ENCODE peak calls at places on chromosomes 13 and 19, in nine cellular contexts. B is H9, L is ovary, S is BJ, C is EL, T is heart right ventricle, Q is left ventricle myocardium inferior, A is NCI-H1105, P is omental fat pad. Y is an unnamed sample.

GRCh38 chr13:80547885-80548284 is 207.0 kb upstream of the SPRY2 start:
- DNase-seq in L (no peak), Q (no peak), P (no peak), S (no peak), A (no peak), T (peak), C (no peak), B (no peak), Y (no peak)

GRCh38 chr13:109273326-109273751 is 513.0 kb downstream of the IRS2 start:
- DNase-seq in A (no peak), Q (no peak), C (peak), P (no peak), L (no peak), S (no peak), T (no peak), B (no peak), Y (no peak)

GRCh38 chr19:1273263-1274041 is 1.9 kb upstream of the FAM174C start:
- DNase-seq in Q (no peak), B (no peak), T (no peak), S (no peak), L (no peak), A (no peak), C (no peak), P (no peak), Y (no peak)

GRCh38 chr19:48470856-48471255 is 1.7 kb downstream of the CYTH2 start:
- DNase-seq in Q (no peak), C (no peak), A (no peak), T (no peak), P (no peak), S (no peak), B (no peak), L (no peak), Y (no peak)

GRCh38 chr13:21825801-21826200 is 154.9 kb downstream of the FGF9 start:
- DNase-seq in A (no peak), L (no peak), B (no peak), P (no peak), C (no peak), S (peak), Q (no peak), T (no peak), Y (no peak)

GRCh38 chr19:51259348-51260245 is 8.7 kb downstream of the SIGLECL1 start:
- DNase-seq in L (no peak), B (peak), C (peak), P (no peak), A (peak), T (peak), S (no peak), Q (peak), Y (no peak)

GRCh38 chr13:63163903-63164302 is 1748.3 kb upstream of the PCDH20 start:
- DNase-seq in B (no peak), L (no peak), T (no peak), S (no peak), Q (no peak), A (no peak), P (no peak), C (no peak), Y (no peak)

GRCh38 chr19:10113964-10114650 is 2.6 kb downstream of the P2RY11 start:
- DNase-seq in S (no peak), Q (no peak), P (no peak), T (no peak), B (no peak), L (no peak), A (no peak), C (no peak), Y (no peak)

GRCh38 chr13:73481877-73482445 is 423.2 kb downstream of the KLF5 start:
- DNase-seq in Q (no peak), S (no peak), A (peak), P (no peak), L (no peak), C (no peak), T (no peak), B (no peak), Y (no peak)

GRCh38 chr13:81001828-81002385 is 661.0 kb upstream of the SPRY2 start:
- DNase-seq in Q (no peak), P (no peak), L (no peak), B (no peak), S (no peak), A (no peak), T (no peak), C (no peak), Y (no peak)

GRCh38 chr13:51048166-51048461 is 63.0 kb downstream of the C13orf42 start:
- DNase-seq in T (no peak), Q (no peak), P (no peak), C (no peak), A (no peak), L (no peak), S (no peak), B (no peak), Y (no peak)

GRCh38 chr19:19155495-19156219 is 14.4 kb downstream of the MEF2B start:
- DNase-seq in B (no peak), L (no peak), P (no peak), S (no peak), A (no peak), Q (no peak), T (no peak), C (no peak), Y (no peak)

GRCh38 chr19:8005534-8006256 is at the start of gene ELAVL1:
- DNase-seq in T (peak), Q (peak), P (peak), L (peak), S (no peak), B (peak), C (peak), A (peak), Y (peak)

GRCh38 chr13:93477238-93477637 is 250.6 kb downstream of the GPC6 start:
- DNase-seq in P (no peak), B (no peak), L (no peak), A (no peak), T (no peak), C (no peak), S (peak), Q (no peak), Y (no peak)

GRCh38 chr13:108558489-108558888 is 70.9 kb upstream of the MYO16 start:
- DNase-seq in B (no peak), T (no peak), P (no peak), L (no peak), C (no peak), Q (no peak), S (no peak), A (no peak), Y (no peak)

GRCh38 chr13:34044041-34044440 is 226.1 kb downstream of the RFC3 start:
- DNase-seq in C (peak), S (peak), A (no peak), B (no peak), L (no peak), P (no peak), T (no peak), Q (no peak), Y (no peak)

GRCh38 chr13:80363890-80364503 is 23.1 kb upstream of the SPRY2 start:
- DNase-seq in T (no peak), P (no peak), Q (no peak), S (no peak), L (no peak), C (peak), A (no peak), B (no peak), Y (no peak)

GRCh38 chr19:12052571-12053169 is at the start of gene ZNF878:
- DNase-seq in T (peak), L (peak), Q (peak), B (peak), C (peak), A (peak), P (peak), S (peak), Y (peak)

GRCh38 chr13:35565273-35565672 is 88.8 kb upstream of the MAB21L1 start:
- DNase-seq in P (no peak), S (no peak), A (no peak), C (no peak), T (no peak), B (no peak), Q (no peak), L (no peak), Y (no peak)

GRCh38 chr13:90420683-90421082 is 926.8 kb upstream of the MIR17HG start:
- DNase-seq in A (no peak), Q (no peak), C (no peak), S (no peak), L (no peak), T (no peak), P (no peak), B (no peak), Y (no peak)

GRCh38 chr13:109812375-109812774 is 26.0 kb upstream of the IRS2 start:
- DNase-seq in B (no peak), Q (no peak), P (no peak), L (no peak), A (no peak), C (no peak), S (no peak), T (no peak), Y (no peak)

GRCh38 chr13:48493076-48493765 is 39.7 kb downstream of the RCBTB2 start:
- DNase-seq in A (no peak), L (no peak), S (no peak), B (no peak), C (no peak), Q (no peak), T (no peak), P (no peak), Y (no peak)

GRCh38 chr13:49367640-49368431 is 76.0 kb downstream of the CAB39L start:
- DNase-seq in A (no peak), B (no peak), C (no peak), Q (no peak), S (no peak), T (no peak), P (no peak), L (no peak), Y (no peak)

GRCh38 chr13:47545630-47546029 is 455.4 kb downstream of the SUCLA2 start:
- DNase-seq in B (no peak), C (no peak), S (no peak), A (no peak), P (no peak), T (no peak), L (no peak), Q (no peak), Y (no peak)

GRCh38 chr19:55640577-55641375 is at the start of gene ZNF580:
- DNase-seq in B (peak), A (peak), Q (peak), L (peak), P (no peak), C (peak), T (peak), S (no peak), Y (no peak)

GRCh38 chr13:113613789-113614379 is 29.3 kb downstream of the TFDP1 start:
- DNase-seq in C (no peak), S (no peak), L (no peak), T (no peak), B (no peak), Q (no peak), P (no peak), A (no peak), Y (no peak)

GRCh38 chr19:52336976-52337375 is 933 bp downstream of the ZNF610 start:
- DNase-seq in A (no peak), L (no peak), T (no peak), C (peak), S (no peak), Q (no peak), P (no peak), B (no peak), Y (no peak)

GRCh38 chr19:49427855-49428546 is 2.8 kb downstream of the GFY start:
- DNase-seq in A (no peak), L (no peak), C (no peak), B (peak), Q (no peak), P (no peak), S (no peak), T (no peak), Y (no peak)

GRCh38 chr13:30873519-30873918 is 32.6 kb upstream of the MEDAG start:
- DNase-seq in C (no peak), A (no peak), T (no peak), B (no peak), P (no peak), L (no peak), Q (no peak), S (no peak), Y (no peak)

GRCh38 chr13:29810145-29810742 is 40.2 kb downstream of the UBL3 start:
- DNase-seq in L (no peak), Q (no peak), C (no peak), T (no peak), P (no peak), B (no peak), S (no peak), A (no peak), Y (no peak)

GRCh38 chr13:106182404-106182803 is 353.1 kb downstream of the EFNB2 start:
- DNase-seq in P (no peak), A (no peak), T (no peak), C (peak), Q (no peak), B (no peak), L (no peak), S (peak), Y (no peak)

GRCh38 chr19:55053735-55054134 is 9.2 kb downstream of the RDH13 start:
- DNase-seq in C (no peak), P (no peak), Q (no peak), A (no peak), S (no peak), L (no peak), T (no peak), B (no peak), Y (no peak)

GRCh38 chr13:19888799-19889198 is 25.4 kb upstream of the ZMYM5 start:
- DNase-seq in S (no peak), L (no peak), P (no peak), B (no peak), T (no peak), C (peak), Q (no peak), A (no peak), Y (no peak)

GRCh38 chr13:74675185-74675584 is 541.0 kb upstream of the KLF12 start:
- DNase-seq in Q (no peak), B (no peak), L (no peak), C (peak), A (no peak), T (no peak), P (no peak), S (no peak), Y (no peak)

GRCh38 chr13:113458218-113459065 is 5.2 kb upstream of the ADPRHL1 start:
- DNase-seq in Q (no peak), S (no peak), L (no peak), B (peak), A (no peak), P (no peak), T (peak), C (peak), Y (no peak)

GRCh38 chr19:53158119-53158656 is 665 bp downstream of the ZNF347 start:
- DNase-seq in L (peak), Q (peak), A (no peak), C (peak), T (peak), B (peak), P (no peak), S (no peak), Y (peak)

GRCh38 chr19:41811036-41811435 is 14.6 kb downstream of the CEACAM3 start:
- DNase-seq in T (peak), P (no peak), Q (peak), L (no peak), B (no peak), S (no peak), A (no peak), C (no peak), Y (no peak)

GRCh38 chr13:34201050-34201913 is 383.3 kb downstream of the RFC3 start:
- DNase-seq in C (peak), B (no peak), P (no peak), S (peak), Q (no peak), A (no peak), L (no peak), T (peak), Y (no peak)

Y was measured in effector CD4-positive, alpha-beta T cell.